ENCODE peak calls at places on chromosomes 12 and 14, in six cellular contexts. One of them, this sample, is unnamed.

GRCh38 chr12:42538203-42538602 is 51.3 kb downstream of the PRICKLE1 start:
- DNase-seq in adrenal gland: no peak
- DNase-seq in fibroblast of lung: no peak
- DNase-seq in Peyer's patch: no peak
- DNase-seq in PC-9: no peak
- DNase-seq in A549: no peak
- DNase-seq in this sample: no peak

GRCh38 chr14:101132051-101132541 is 228.6 kb upstream of the RTL1 start:
- DNase-seq in adrenal gland: no peak
- DNase-seq in fibroblast of lung: no peak
- DNase-seq in Peyer's patch: peak
- DNase-seq in PC-9: no peak
- DNase-seq in A549: no peak
- DNase-seq in this sample: no peak

GRCh38 chr14:77691259-77691658 is 16.6 kb downstream of the ALKBH1 start:
- DNase-seq in adrenal gland: peak
- DNase-seq in fibroblast of lung: no peak
- DNase-seq in Peyer's patch: no peak
- DNase-seq in PC-9: no peak
- DNase-seq in A549: no peak
- DNase-seq in this sample: no peak

GRCh38 chr12:42129595-42130204 is 15.0 kb downstream of the GXYLT1 start:
- DNase-seq in adrenal gland: peak
- DNase-seq in fibroblast of lung: peak
- DNase-seq in Peyer's patch: peak
- DNase-seq in PC-9: peak
- DNase-seq in A549: peak
- DNase-seq in this sample: no peak

GRCh38 chr12:51392556-51393237 is 1.5 kb upstream of the GALNT6 start:
- DNase-seq in adrenal gland: no peak
- DNase-seq in fibroblast of lung: peak
- DNase-seq in Peyer's patch: peak
- DNase-seq in PC-9: peak
- DNase-seq in A549: no peak
- DNase-seq in this sample: no peak

GRCh38 chr14:61555056-61555838 is 140.1 kb upstream of the HIF1A start:
- DNase-seq in adrenal gland: no peak
- DNase-seq in fibroblast of lung: no peak
- DNase-seq in Peyer's patch: no peak
- DNase-seq in PC-9: no peak
- DNase-seq in A549: no peak
- DNase-seq in this sample: no peak

GRCh38 chr14:98925362-98926040 is 346.5 kb downstream of the BCL11B start:
- DNase-seq in adrenal gland: no peak
- DNase-seq in fibroblast of lung: no peak
- DNase-seq in Peyer's patch: no peak
- DNase-seq in PC-9: no peak
- DNase-seq in A549: no peak
- DNase-seq in this sample: no peak

GRCh38 chr12:31029916-31030562 is 43.6 kb upstream of the DDX11 start:
- DNase-seq in adrenal gland: peak
- DNase-seq in fibroblast of lung: no peak
- DNase-seq in Peyer's patch: no peak
- DNase-seq in PC-9: no peak
- DNase-seq in A549: no peak
- DNase-seq in this sample: no peak

GRCh38 chr12:119117936-119118335 is 60.8 kb upstream of the HSPB8 start:
- DNase-seq in adrenal gland: no peak
- DNase-seq in fibroblast of lung: no peak
- DNase-seq in Peyer's patch: no peak
- DNase-seq in PC-9: no peak
- DNase-seq in A549: no peak
- DNase-seq in this sample: no peak

GRCh38 chr14:100303179-100303578 is 3.1 kb downstream of the SLC25A29 start:
- DNase-seq in adrenal gland: no peak
- DNase-seq in fibroblast of lung: no peak
- DNase-seq in Peyer's patch: no peak
- DNase-seq in PC-9: no peak
- DNase-seq in A549: peak
- DNase-seq in this sample: no peak

GRCh38 chr14:101819251-101819990 is 57.9 kb downstream of the PPP2R5C start:
- DNase-seq in adrenal gland: no peak
- DNase-seq in fibroblast of lung: no peak
- DNase-seq in Peyer's patch: peak
- DNase-seq in PC-9: no peak
- DNase-seq in A549: no peak
- DNase-seq in this sample: peak

GRCh38 chr14:85416771-85417170 is 113.2 kb upstream of the FLRT2 start:
- DNase-seq in adrenal gland: no peak
- DNase-seq in fibroblast of lung: peak
- DNase-seq in Peyer's patch: no peak
- DNase-seq in PC-9: no peak
- DNase-seq in A549: peak
- DNase-seq in this sample: no peak

GRCh38 chr12:122646568-122647220 is 56.5 kb downstream of the HCAR2 start:
- DNase-seq in adrenal gland: peak
- DNase-seq in fibroblast of lung: peak
- DNase-seq in Peyer's patch: no peak
- DNase-seq in PC-9: no peak
- DNase-seq in A549: peak
- DNase-seq in this sample: no peak

GRCh38 chr12:128077917-128078298 is 189.1 kb upstream of the TMEM132C start:
- DNase-seq in adrenal gland: no peak
- DNase-seq in fibroblast of lung: no peak
- DNase-seq in Peyer's patch: no peak
- DNase-seq in PC-9: no peak
- DNase-seq in A549: no peak
- DNase-seq in this sample: no peak

GRCh38 chr14:37202812-37203211 is 5.1 kb downstream of the MIPOL1 start:
- DNase-seq in adrenal gland: no peak
- DNase-seq in fibroblast of lung: no peak
- DNase-seq in Peyer's patch: no peak
- DNase-seq in PC-9: no peak
- DNase-seq in A549: no peak
- DNase-seq in this sample: no peak

GRCh38 chr12:92866418-92866817 is 62.7 kb downstream of the EEA1 start:
- DNase-seq in adrenal gland: no peak
- DNase-seq in fibroblast of lung: no peak
- DNase-seq in Peyer's patch: no peak
- DNase-seq in PC-9: no peak
- DNase-seq in A549: no peak
- DNase-seq in this sample: no peak

GRCh38 chr14:64730681-64731080 is 26.5 kb downstream of the PLEKHG3 start:
- DNase-seq in adrenal gland: no peak
- DNase-seq in fibroblast of lung: no peak
- DNase-seq in Peyer's patch: no peak
- DNase-seq in PC-9: no peak
- DNase-seq in A549: no peak
- DNase-seq in this sample: no peak

GRCh38 chr14:105283899-105284298 is 16.9 kb downstream of the BRF1 start:
- DNase-seq in adrenal gland: no peak
- DNase-seq in fibroblast of lung: no peak
- DNase-seq in Peyer's patch: no peak
- DNase-seq in PC-9: no peak
- DNase-seq in A549: no peak
- DNase-seq in this sample: no peak

GRCh38 chr12:132284071-132284492 is 45.3 kb downstream of the GALNT9 start:
- DNase-seq in adrenal gland: no peak
- DNase-seq in fibroblast of lung: peak
- DNase-seq in Peyer's patch: no peak
- DNase-seq in PC-9: no peak
- DNase-seq in A549: peak
- DNase-seq in this sample: no peak

GRCh38 chr12:98757455-98757854 is 112.4 kb downstream of the APAF1 start:
- DNase-seq in adrenal gland: no peak
- DNase-seq in fibroblast of lung: no peak
- DNase-seq in Peyer's patch: no peak
- DNase-seq in PC-9: no peak
- DNase-seq in A549: no peak
- DNase-seq in this sample: no peak

GRCh38 chr12:114166360-114166759 is 200.2 kb upstream of the RBM19 start:
- DNase-seq in adrenal gland: peak
- DNase-seq in fibroblast of lung: peak
- DNase-seq in Peyer's patch: no peak
- DNase-seq in PC-9: peak
- DNase-seq in A549: peak
- DNase-seq in this sample: no peak

DNA sequence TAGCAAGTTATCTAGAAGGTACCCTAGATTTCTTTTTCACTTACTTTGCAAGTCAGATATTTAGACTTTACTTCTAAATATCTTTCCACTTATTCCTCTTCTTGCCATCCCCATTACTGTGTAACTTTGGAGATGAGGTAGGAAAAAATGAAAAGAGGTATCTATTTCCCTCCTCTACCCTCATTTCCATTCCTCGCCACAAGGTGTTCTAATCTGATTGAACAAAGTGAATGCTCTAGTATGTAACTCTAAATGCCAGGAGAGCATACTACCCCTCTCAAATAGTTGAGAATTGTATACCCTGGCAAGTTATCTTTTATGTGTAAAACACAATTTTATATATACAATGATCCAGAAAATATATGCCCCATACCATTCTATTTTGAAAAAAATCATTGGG is 1.7 kb upstream of the LDHB start:
- DNase-seq in adrenal gland: no peak
- DNase-seq in fibroblast of lung: no peak
- DNase-seq in Peyer's patch: no peak
- DNase-seq in PC-9: no peak
- DNase-seq in A549: peak
- DNase-seq in this sample: no peak
- TF ChIP-seq CTCF in adrenal gland: no peak
- TF ChIP-seq CTCF in fibroblast of lung: no peak
- TF ChIP-seq CTCF in Peyer's patch: no peak
- TF ChIP-seq CTCF in PC-9: no peak
- TF ChIP-seq CTCF in A549: no peak
- TF ChIP-seq CTCF in this sample: peak

DNA sequence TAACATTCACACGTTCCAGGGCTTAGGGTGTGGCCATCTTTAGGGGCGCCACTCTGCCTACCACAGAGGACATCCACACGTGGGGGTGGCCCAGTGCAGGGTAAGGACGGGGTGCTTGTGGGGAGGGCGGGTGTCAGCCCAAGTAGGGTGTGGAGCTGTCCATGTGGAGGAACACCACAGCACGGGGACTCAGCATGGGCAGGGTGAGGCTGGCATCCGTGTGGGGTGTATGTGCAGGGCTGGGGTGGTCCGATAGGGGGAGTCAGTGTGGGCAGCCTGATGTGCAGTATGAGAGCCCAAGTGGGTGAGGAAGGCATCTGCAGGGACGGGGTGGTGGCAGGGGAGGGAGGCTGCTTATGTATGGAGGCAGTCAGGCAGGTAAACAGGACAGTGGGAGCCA is 17.7 kb downstream of the PSMC1 start:
- DNase-seq in adrenal gland: no peak
- DNase-seq in fibroblast of lung: no peak
- DNase-seq in Peyer's patch: no peak
- DNase-seq in PC-9: no peak
- DNase-seq in A549: peak
- DNase-seq in this sample: no peak
- TF ChIP-seq CTCF in adrenal gland: no peak
- TF ChIP-seq CTCF in fibroblast of lung: no peak
- TF ChIP-seq CTCF in Peyer's patch: no peak
- TF ChIP-seq CTCF in PC-9: no peak
- TF ChIP-seq CTCF in A549: no peak
- TF ChIP-seq CTCF in this sample: no peak

GRCh38 chr14:74982661-74983060 is 20.1 kb upstream of the EIF2B2 start:
- DNase-seq in adrenal gland: no peak
- DNase-seq in fibroblast of lung: no peak
- DNase-seq in Peyer's patch: no peak
- DNase-seq in PC-9: no peak
- DNase-seq in A549: no peak
- DNase-seq in this sample: no peak
- TF ChIP-seq CTCF in adrenal gland: no peak
- TF ChIP-seq CTCF in fibroblast of lung: no peak
- TF ChIP-seq CTCF in Peyer's patch: no peak
- TF ChIP-seq CTCF in PC-9: no peak
- TF ChIP-seq CTCF in A549: no peak
- TF ChIP-seq CTCF in this sample: no peak

GRCh38 chr12:34188974-34189373 is 166.7 kb downstream of the ALG10 start:
- DNase-seq in adrenal gland: no peak
- DNase-seq in fibroblast of lung: no peak
- DNase-seq in Peyer's patch: no peak
- DNase-seq in PC-9: no peak
- DNase-seq in A549: no peak
- DNase-seq in this sample: no peak

GRCh38 chr12:34190054-34190453 is 167.8 kb downstream of the ALG10 start:
- DNase-seq in adrenal gland: no peak
- DNase-seq in fibroblast of lung: no peak
- DNase-seq in Peyer's patch: no peak
- DNase-seq in PC-9: no peak
- DNase-seq in A549: no peak
- DNase-seq in this sample: no peak

GRCh38 chr12:34186492-34186891 is 164.2 kb downstream of the ALG10 start:
- DNase-seq in adrenal gland: no peak
- DNase-seq in fibroblast of lung: no peak
- DNase-seq in Peyer's patch: no peak
- DNase-seq in PC-9: no peak
- DNase-seq in A549: no peak
- DNase-seq in this sample: no peak
- TF ChIP-seq CTCF in adrenal gland: no peak
- TF ChIP-seq CTCF in fibroblast of lung: no peak
- TF ChIP-seq CTCF in Peyer's patch: no peak
- TF ChIP-seq CTCF in PC-9: peak
- TF ChIP-seq CTCF in A549: no peak
- TF ChIP-seq CTCF in this sample: no peak

DNA sequence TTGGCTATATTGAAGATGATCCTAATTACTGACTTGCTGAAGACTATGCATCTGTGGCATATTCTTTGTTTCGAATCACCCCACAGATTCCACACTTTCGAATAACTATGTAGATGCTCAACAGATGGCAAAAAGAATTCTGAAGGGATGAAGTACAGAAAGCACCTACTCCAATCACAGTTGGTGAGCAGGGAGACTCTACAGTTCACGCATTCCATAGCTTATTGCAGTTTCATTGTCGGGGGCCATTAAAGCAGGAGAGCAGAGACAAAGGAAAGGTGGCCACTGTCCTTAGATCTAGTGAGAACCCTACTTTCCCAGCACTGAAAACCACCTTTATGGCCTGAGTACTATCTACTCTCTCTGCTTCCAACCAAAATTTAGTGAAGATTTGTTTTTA is 191.9 kb downstream of the STXBP6 start:
- DNase-seq in adrenal gland: no peak
- DNase-seq in fibroblast of lung: no peak
- DNase-seq in Peyer's patch: no peak
- DNase-seq in PC-9: no peak
- DNase-seq in A549: no peak
- DNase-seq in this sample: no peak
- TF ChIP-seq CTCF in adrenal gland: no peak
- TF ChIP-seq CTCF in fibroblast of lung: no peak
- TF ChIP-seq CTCF in Peyer's patch: no peak
- TF ChIP-seq CTCF in PC-9: no peak
- TF ChIP-seq CTCF in A549: no peak
- TF ChIP-seq CTCF in this sample: no peak